ENCODE peak calls at places on chromosomes 16 and 17, in eight cellular contexts. One of them, this sample, is unnamed. For H3K27me3, the result is how much of the 10 kb centered on the place peaks cover.

GRCh38 chr17:50693041-50693682 is 14.6 kb downstream of the ANKRD40 start:
- DNase-seq in neural progenitor cell: no peak
- DNase-seq in K562: no peak
- DNase-seq in mammary epithelial cell: no peak
- DNase-seq in HCT116: no peak
- DNase-seq in endodermal cell: no peak
- DNase-seq in IMR-90: peak
- DNase-seq in SK-N-SH: no peak
- DNase-seq in this sample: no peak

GRCh38 chr17:32551186-32551955 is 64.6 kb downstream of the CDK5R1 start:
- DNase-seq in neural progenitor cell: no peak
- DNase-seq in K562: no peak
- DNase-seq in mammary epithelial cell: peak
- DNase-seq in HCT116: no peak
- DNase-seq in endodermal cell: peak
- DNase-seq in IMR-90: peak
- DNase-seq in SK-N-SH: no peak
- DNase-seq in this sample: peak

GRCh38 chr17:81481011-81481799 is 31.4 kb downstream of the ACTG1 start:
- DNase-seq in neural progenitor cell: peak
- DNase-seq in K562: peak
- DNase-seq in mammary epithelial cell: no peak
- DNase-seq in HCT116: no peak
- DNase-seq in endodermal cell: peak
- DNase-seq in IMR-90: peak
- DNase-seq in SK-N-SH: peak
- DNase-seq in this sample: peak

GRCh38 chr16:8519643-8520042 is 70.7 kb downstream of the TMEM114 start:
- DNase-seq in neural progenitor cell: no peak
- DNase-seq in K562: no peak
- DNase-seq in mammary epithelial cell: no peak
- DNase-seq in HCT116: no peak
- DNase-seq in endodermal cell: no peak
- DNase-seq in IMR-90: no peak
- DNase-seq in SK-N-SH: no peak
- DNase-seq in this sample: no peak

GRCh38 chr16:50445603-50446250 is 76.9 kb upstream of the BRD7 start:
- DNase-seq in neural progenitor cell: no peak
- DNase-seq in K562: no peak
- DNase-seq in mammary epithelial cell: no peak
- DNase-seq in HCT116: no peak
- DNase-seq in endodermal cell: no peak
- DNase-seq in IMR-90: no peak
- DNase-seq in SK-N-SH: no peak
- DNase-seq in this sample: no peak

GRCh38 chr16:87054154-87054553 is 263.0 kb downstream of the C16orf95 start:
- DNase-seq in neural progenitor cell: no peak
- DNase-seq in K562: no peak
- DNase-seq in mammary epithelial cell: no peak
- DNase-seq in HCT116: no peak
- DNase-seq in endodermal cell: no peak
- DNase-seq in IMR-90: no peak
- DNase-seq in SK-N-SH: no peak
- DNase-seq in this sample: no peak

GRCh38 chr17:17506893-17507464 is 10.8 kb upstream of the RASD1 start:
- DNase-seq in neural progenitor cell: no peak
- DNase-seq in K562: no peak
- DNase-seq in mammary epithelial cell: no peak
- DNase-seq in HCT116: no peak
- DNase-seq in endodermal cell: no peak
- DNase-seq in IMR-90: no peak
- DNase-seq in SK-N-SH: peak
- DNase-seq in this sample: no peak

GRCh38 chr17:14580494-14580893 is 279.6 kb downstream of the HS3ST3B1 start:
- DNase-seq in neural progenitor cell: no peak
- DNase-seq in K562: no peak
- DNase-seq in mammary epithelial cell: peak
- DNase-seq in HCT116: no peak
- DNase-seq in endodermal cell: peak
- DNase-seq in IMR-90: peak
- DNase-seq in SK-N-SH: no peak
- DNase-seq in this sample: no peak

GRCh38 chr17:83113792-83114191 is 34.4 kb downstream of the METRNL start:
- DNase-seq in neural progenitor cell: no peak
- DNase-seq in K562: no peak
- DNase-seq in mammary epithelial cell: no peak
- DNase-seq in HCT116: no peak
- DNase-seq in endodermal cell: no peak
- DNase-seq in IMR-90: no peak
- DNase-seq in SK-N-SH: no peak
- DNase-seq in this sample: no peak

GRCh38 chr17:83110755-83111154 is 31.3 kb downstream of the METRNL start:
- DNase-seq in neural progenitor cell: no peak
- DNase-seq in K562: no peak
- DNase-seq in mammary epithelial cell: no peak
- DNase-seq in HCT116: no peak
- DNase-seq in endodermal cell: no peak
- DNase-seq in IMR-90: peak
- DNase-seq in SK-N-SH: peak
- DNase-seq in this sample: no peak

GRCh38 chr17:83113381-83113780 is 34.0 kb downstream of the METRNL start:
- DNase-seq in neural progenitor cell: no peak
- DNase-seq in K562: no peak
- DNase-seq in mammary epithelial cell: no peak
- DNase-seq in HCT116: no peak
- DNase-seq in endodermal cell: no peak
- DNase-seq in IMR-90: no peak
- DNase-seq in SK-N-SH: no peak
- DNase-seq in this sample: no peak

GRCh38 chr17:83109793-83110645 is 30.6 kb downstream of the METRNL start:
- DNase-seq in neural progenitor cell: no peak
- DNase-seq in K562: no peak
- DNase-seq in mammary epithelial cell: peak
- DNase-seq in HCT116: peak
- DNase-seq in endodermal cell: no peak
- DNase-seq in IMR-90: peak
- DNase-seq in SK-N-SH: peak
- DNase-seq in this sample: peak

DNA sequence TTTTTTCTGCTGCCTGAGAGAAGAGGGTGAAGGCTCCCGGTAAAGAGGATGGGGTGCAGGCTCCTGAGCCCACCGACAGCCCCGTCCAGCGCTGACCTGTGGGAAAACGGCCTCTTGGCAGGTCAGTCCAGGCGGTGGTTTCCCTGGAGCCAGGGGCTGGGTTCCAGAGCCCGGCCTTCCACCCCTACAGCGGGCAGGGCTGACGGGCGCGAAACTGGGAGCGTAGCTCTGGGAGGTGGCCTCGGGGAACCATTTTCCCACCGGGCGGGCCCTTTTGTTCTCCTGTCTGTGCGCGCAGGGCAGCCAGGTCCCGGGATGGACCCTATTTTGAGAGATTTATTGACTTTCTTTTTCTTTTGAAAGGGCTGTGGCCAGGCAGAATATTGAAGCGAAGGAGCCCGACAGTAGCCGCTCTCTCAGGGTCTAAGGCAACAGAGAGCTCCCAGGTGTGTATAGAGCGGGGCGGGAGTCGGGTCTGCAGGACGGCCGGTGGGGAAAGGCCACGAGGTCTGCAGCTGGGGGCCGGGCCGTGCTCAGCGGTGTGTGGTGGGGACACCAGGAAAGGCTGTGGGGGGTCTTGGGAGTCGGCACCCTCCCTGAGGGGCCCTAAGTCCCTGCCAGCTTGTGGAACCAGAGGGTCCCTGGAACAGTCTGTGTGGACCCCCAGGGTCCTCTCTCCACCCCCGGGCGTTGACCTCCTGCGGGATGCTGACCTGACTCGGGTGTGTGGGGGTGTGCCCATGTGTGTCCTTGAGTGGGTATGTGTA is 32.3 kb downstream of the METRNL start:
- DNase-seq in neural progenitor cell: no peak
- DNase-seq in K562: no peak
- DNase-seq in mammary epithelial cell: no peak
- DNase-seq in HCT116: no peak
- DNase-seq in endodermal cell: no peak
- DNase-seq in IMR-90: no peak
- DNase-seq in SK-N-SH: no peak
- DNase-seq in this sample: no peak
- H3K27me3 ChIP-seq in neural progenitor cell: under half
- H3K27me3 ChIP-seq in K562: under half
- H3K27me3 ChIP-seq in mammary epithelial cell: under half
- H3K27me3 ChIP-seq in HCT116: under half
- H3K27me3 ChIP-seq in endodermal cell: under half
- H3K27me3 ChIP-seq in IMR-90: under half
- H3K27me3 ChIP-seq in SK-N-SH: under half
- H3K27me3 ChIP-seq in this sample: under half

GRCh38 chr17:71428897-71429296 is 691.9 kb upstream of the SOX9 start:
- DNase-seq in neural progenitor cell: no peak
- DNase-seq in K562: no peak
- DNase-seq in mammary epithelial cell: no peak
- DNase-seq in HCT116: no peak
- DNase-seq in endodermal cell: no peak
- DNase-seq in IMR-90: no peak
- DNase-seq in SK-N-SH: no peak
- DNase-seq in this sample: no peak

GRCh38 chr17:71427801-71428200 is 693.0 kb upstream of the SOX9 start:
- DNase-seq in neural progenitor cell: no peak
- DNase-seq in K562: no peak
- DNase-seq in mammary epithelial cell: no peak
- DNase-seq in HCT116: no peak
- DNase-seq in endodermal cell: no peak
- DNase-seq in IMR-90: no peak
- DNase-seq in SK-N-SH: no peak
- DNase-seq in this sample: no peak

GRCh38 chr17:71422968-71423367 is 697.9 kb upstream of the SOX9 start:
- DNase-seq in neural progenitor cell: no peak
- DNase-seq in K562: no peak
- DNase-seq in mammary epithelial cell: no peak
- DNase-seq in HCT116: no peak
- DNase-seq in endodermal cell: no peak
- DNase-seq in IMR-90: no peak
- DNase-seq in SK-N-SH: no peak
- DNase-seq in this sample: no peak

DNA sequence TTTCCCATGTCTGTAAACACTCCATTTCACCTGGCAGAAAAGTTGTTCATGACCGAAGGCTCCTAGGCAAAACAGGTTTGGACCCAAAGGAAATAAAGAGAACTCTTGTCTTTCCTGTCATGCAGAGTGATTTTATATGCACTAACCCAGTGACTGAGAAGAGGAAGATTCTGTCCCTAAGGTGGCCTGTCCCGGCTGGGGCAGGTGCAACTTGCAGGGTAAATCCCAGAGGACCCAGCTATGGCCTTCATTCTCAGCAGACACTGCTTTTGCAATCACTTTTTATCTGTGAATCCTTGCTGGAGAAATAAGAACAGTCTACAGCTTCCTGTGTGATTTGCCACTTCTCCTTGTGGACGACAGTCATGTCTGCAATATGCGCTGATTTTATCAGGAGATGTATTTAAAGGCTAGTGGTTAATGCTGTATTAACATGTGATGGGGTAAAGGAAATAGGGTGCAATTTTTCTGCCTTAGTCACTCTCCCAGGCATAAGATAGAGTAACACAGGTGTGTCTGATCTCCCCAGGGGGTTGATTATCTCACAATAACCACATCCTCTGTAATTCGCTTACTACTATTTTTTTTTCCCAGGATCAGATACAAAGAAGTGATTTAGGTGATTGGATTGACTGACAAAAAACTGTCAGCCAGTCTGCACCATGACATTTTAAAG is 696.8 kb upstream of the SOX9 start:
- DNase-seq in neural progenitor cell: no peak
- DNase-seq in K562: no peak
- DNase-seq in mammary epithelial cell: peak
- DNase-seq in HCT116: peak
- DNase-seq in endodermal cell: peak
- DNase-seq in IMR-90: peak
- DNase-seq in SK-N-SH: no peak
- DNase-seq in this sample: peak
- TF ChIP-seq CTCF in neural progenitor cell: no peak
- TF ChIP-seq CTCF in K562: no peak
- TF ChIP-seq CTCF in mammary epithelial cell: peak
- TF ChIP-seq CTCF in HCT116: peak
- TF ChIP-seq CTCF in endodermal cell: no peak
- TF ChIP-seq CTCF in IMR-90: no peak
- TF ChIP-seq CTCF in SK-N-SH: peak
- TF ChIP-seq CTCF in this sample: no peak

GRCh38 chr17:42457107-42457787 is 1.4 kb upstream of the ATP6V0A1 start:
- DNase-seq in neural progenitor cell: no peak
- DNase-seq in K562: no peak
- DNase-seq in mammary epithelial cell: no peak
- DNase-seq in HCT116: no peak
- DNase-seq in endodermal cell: no peak
- DNase-seq in IMR-90: no peak
- DNase-seq in SK-N-SH: no peak
- DNase-seq in this sample: no peak

GRCh38 chr17:42458497-42459255 is at the start of gene ATP6V0A1:
- DNase-seq in neural progenitor cell: peak
- DNase-seq in K562: peak
- DNase-seq in mammary epithelial cell: peak
- DNase-seq in HCT116: peak
- DNase-seq in endodermal cell: peak
- DNase-seq in IMR-90: peak
- DNase-seq in SK-N-SH: peak
- DNase-seq in this sample: peak

GRCh38 chr17:42459256-42459982 is 741 bp downstream of the ATP6V0A1 start:
- DNase-seq in neural progenitor cell: peak
- DNase-seq in K562: peak
- DNase-seq in mammary epithelial cell: peak
- DNase-seq in HCT116: no peak
- DNase-seq in endodermal cell: peak
- DNase-seq in IMR-90: peak
- DNase-seq in SK-N-SH: peak
- DNase-seq in this sample: peak

GRCh38 chr17:42453544-42453943 is 5.1 kb upstream of the ATP6V0A1 start:
- DNase-seq in neural progenitor cell: no peak
- DNase-seq in K562: no peak
- DNase-seq in mammary epithelial cell: no peak
- DNase-seq in HCT116: no peak
- DNase-seq in endodermal cell: no peak
- DNase-seq in IMR-90: no peak
- DNase-seq in SK-N-SH: no peak
- DNase-seq in this sample: no peak

DNA sequence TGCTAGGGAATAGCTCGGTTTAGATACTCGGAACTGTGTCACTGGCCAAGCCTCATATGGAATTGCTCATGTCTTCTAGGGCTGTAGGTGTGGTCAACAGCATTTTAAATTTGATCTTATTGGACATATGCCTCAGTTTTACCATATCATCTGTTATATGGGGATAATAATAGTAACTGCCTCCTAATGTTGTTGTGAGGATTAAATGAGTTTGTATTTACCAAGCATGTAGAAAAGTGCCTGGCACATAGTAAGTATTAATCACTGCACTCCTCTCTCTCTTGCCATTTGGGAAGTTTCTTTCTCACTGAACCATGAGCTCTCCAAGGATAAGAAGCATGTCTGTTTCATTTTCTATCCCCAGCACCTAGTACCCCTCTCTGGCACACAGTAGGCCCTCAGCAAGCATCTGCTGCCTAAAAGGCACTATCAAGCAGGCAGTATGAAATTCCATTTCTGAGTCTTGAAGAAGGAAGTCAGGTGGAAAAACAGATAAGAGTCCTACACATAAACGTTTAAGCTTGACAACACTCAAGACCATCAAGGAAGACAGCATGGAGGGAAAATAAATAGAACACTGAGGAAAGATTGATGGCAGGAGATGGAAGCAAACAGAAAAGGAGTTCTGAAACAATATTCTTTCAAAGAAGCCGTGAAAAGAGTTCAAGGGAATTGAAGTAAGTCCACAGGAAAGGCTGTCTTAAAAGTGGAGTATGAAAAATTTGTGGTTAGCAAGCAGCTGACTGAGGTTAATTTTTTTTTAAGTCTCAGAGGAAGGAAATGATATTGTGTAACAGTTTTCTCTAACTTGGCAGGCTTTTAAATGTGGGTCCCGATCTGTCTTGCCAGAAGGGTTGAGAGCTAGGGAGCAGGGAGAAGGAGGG is 2.2 kb upstream of the ATP6V0A1 start:
- DNase-seq in neural progenitor cell: no peak
- DNase-seq in K562: peak
- DNase-seq in mammary epithelial cell: peak
- DNase-seq in HCT116: no peak
- DNase-seq in endodermal cell: no peak
- DNase-seq in IMR-90: peak
- DNase-seq in SK-N-SH: no peak
- DNase-seq in this sample: peak
- H3K9ac ChIP-seq in neural progenitor cell: no peak
- H3K9ac ChIP-seq in K562: peak
- H3K9ac ChIP-seq in mammary epithelial cell: no peak
- H3K9ac ChIP-seq in HCT116: no peak
- H3K9ac ChIP-seq in endodermal cell: no peak
- H3K9ac ChIP-seq in IMR-90: peak
- H3K9ac ChIP-seq in SK-N-SH: no peak
- H3K9ac ChIP-seq in this sample: peak

DNA sequence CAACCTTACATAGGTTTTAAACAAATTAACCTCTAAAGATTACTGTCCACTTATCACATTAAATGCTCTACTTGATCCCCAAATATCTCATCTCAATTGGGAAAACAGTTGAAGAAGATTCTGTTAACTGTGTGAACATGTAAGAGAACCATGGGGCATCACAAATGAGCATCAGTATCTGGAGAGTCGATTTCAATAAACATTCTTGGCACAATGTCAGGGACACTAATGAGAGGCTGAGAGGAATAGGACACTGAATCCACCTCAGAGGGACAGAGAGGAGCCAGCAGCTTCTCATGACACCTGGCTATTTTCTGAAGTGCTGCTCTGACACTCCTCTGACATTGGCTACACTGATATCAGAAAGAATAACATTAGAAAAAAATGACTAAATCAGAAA is 67.3 kb downstream of the SNX11 start:
- DNase-seq in neural progenitor cell: no peak
- DNase-seq in K562: no peak
- DNase-seq in mammary epithelial cell: no peak
- DNase-seq in HCT116: no peak
- DNase-seq in endodermal cell: no peak
- DNase-seq in IMR-90: no peak
- DNase-seq in SK-N-SH: no peak
- DNase-seq in this sample: no peak
- H3K27me3 ChIP-seq in neural progenitor cell: under half
- H3K27me3 ChIP-seq in K562: under half
- H3K27me3 ChIP-seq in mammary epithelial cell: under half
- H3K27me3 ChIP-seq in HCT116: under half
- H3K27me3 ChIP-seq in endodermal cell: under half
- H3K27me3 ChIP-seq in IMR-90: under half
- H3K27me3 ChIP-seq in SK-N-SH: half or more
- H3K27me3 ChIP-seq in this sample: under half

This sample was measured in astrocyte.